ENCODE peak calls at places on chromosomes 5 and 9, in nine cellular contexts. W, I, T, V, Y, Z, H, A and Q are unnamed samples.

GRCh38 chr5:108295588-108296368 is 86.1 kb downstream of the FBXL17 start:
- DNase-seq in Y (peak), Z (no peak), T (no peak), I (peak), A (no peak), W (no peak), V (no peak), H (no peak), Q (no peak)

GRCh38 chr5:61416010-61416409 is 84.0 kb downstream of the ZSWIM6 start:
- DNase-seq in Y (peak), T (no peak), Z (no peak), H (no peak), A (no peak), W (no peak), V (no peak), I (no peak), Q (no peak)

GRCh38 chr9:95105519-95106287 is 211.8 kb downstream of the FANCC start:
- DNase-seq in W (no peak), H (no peak), Z (no peak), T (no peak), A (no peak), Y (peak), V (no peak), I (no peak), Q (no peak)

GRCh38 chr5:135993248-135993893 is 35.4 kb upstream of the TGFBI start:
- DNase-seq in A (no peak), I (peak), W (no peak), V (no peak), H (no peak), Y (no peak), T (no peak), Z (no peak), Q (no peak)

GRCh38 chr9:136052433-136052880 is 42.6 kb downstream of the NACC2 start:
- DNase-seq in Z (no peak), V (peak), A (no peak), W (no peak), H (no peak), T (no peak), I (peak), Y (peak), Q (no peak)

GRCh38 chr9:25600501-25600900 is 77.7 kb downstream of the TUSC1 start:
- DNase-seq in Y (no peak), W (no peak), A (no peak), I (no peak), Z (no peak), T (no peak), H (no peak), V (no peak), Q (no peak)

GRCh38 chr5:115578657-115579056 is 23.6 kb downstream of the TICAM2 start:
- DNase-seq in Z (no peak), H (no peak), I (no peak), W (no peak), T (no peak), V (no peak), Y (no peak), A (no peak), Q (no peak)

GRCh38 chr9:75889977-75890540 is 414 bp upstream of the PCSK5 start:
- DNase-seq in A (no peak), I (peak), T (peak), W (no peak), Y (no peak), H (no peak), V (no peak), Z (no peak), Q (no peak)

GRCh38 chr5:149420509-149421371 is 41.6 kb upstream of the IL17B start:
- DNase-seq in T (no peak), W (peak), V (no peak), H (no peak), A (no peak), Y (no peak), I (peak), Z (no peak), Q (no peak)

GRCh38 chr5:167244583-167244982 is 1046.9 kb upstream of the WWC1 start:
- DNase-seq in Z (no peak), W (no peak), A (no peak), H (no peak), V (no peak), Y (no peak), I (no peak), T (no peak), Q (no peak)

GRCh38 chr9:128175102-128175563 is 15.1 kb downstream of the BBLN start:
- DNase-seq in A (no peak), H (no peak), W (no peak), T (no peak), Y (no peak), V (no peak), Z (no peak), I (peak), Q (no peak)

GRCh38 chr9:128892223-128892892 is 10.4 kb downstream of the LRRC8A start:
- DNase-seq in W (peak), H (peak), Z (no peak), V (peak), I (peak), Y (peak), T (peak), A (peak), Q (peak)

GRCh38 chr5:61435368-61435767 is 103.3 kb downstream of the ZSWIM6 start:
- DNase-seq in Y (no peak), H (no peak), V (no peak), W (no peak), I (peak), T (no peak), Z (no peak), A (no peak), Q (no peak)

GRCh38 chr9:87280421-87280820 is 217.2 kb upstream of the DAPK1 start:
- DNase-seq in Z (no peak), W (no peak), Y (no peak), A (no peak), T (no peak), V (no peak), I (peak), H (no peak), Q (no peak)

GRCh38 chr5:150213530-150213929 is 23.7 kb downstream of the SLC6A7 start:
- DNase-seq in T (no peak), W (no peak), V (no peak), H (no peak), A (no peak), Z (no peak), Y (no peak), I (peak), Q (no peak)

GRCh38 chr9:72044095-72044494 is 16.3 kb downstream of the C9orf57 start:
- DNase-seq in T (no peak), I (no peak), H (no peak), Z (no peak), Y (no peak), W (no peak), A (no peak), V (no peak), Q (no peak)

GRCh38 chr5:72231989-72232703 is 87.9 kb downstream of the MRPS27 start:
- DNase-seq in Y (no peak), Z (no peak), A (no peak), H (peak), V (no peak), W (no peak), I (no peak), T (no peak), Q (peak)

GRCh38 chr5:180470966-180471582 is 23.1 kb upstream of the CNOT6 start:
- DNase-seq in T (peak), V (peak), I (peak), W (no peak), Y (peak), Z (no peak), A (peak), H (peak), Q (peak)